ENCODE peak calls at places on chromosome 3, in five cellular contexts. U is endothelial cell of umbilical vein, S is GM12891, B is GM12878, J is sigmoid colon. E is an unnamed sample.

GRCh38 chr3:17629400-17629799 is 113.0 kb downstream of the TBC1D5 start:
- DNase-seq in U (no peak), S (no peak), B (no peak), J (no peak), E (no peak)

GRCh38 chr3:133928136-133928893 is 32.6 kb upstream of the RAB6B start:
- DNase-seq in U (no peak), S (no peak), B (no peak), J (no peak), E (no peak)

GRCh38 chr3:138033202-138033691 is 23.3 kb downstream of the CLDN18 start:
- DNase-seq in U (no peak), S (no peak), B (no peak), J (no peak), E (no peak)

GRCh38 chr3:194930439-194931204 is 244.9 kb downstream of the FAM43A start:
- DNase-seq in U (peak; percentile 99), S (no peak), B (no peak), J (no peak), E (no peak)

GRCh38 chr3:39249453-39250115 is 30.3 kb downstream of the CX3CR1 start:
- DNase-seq in U (no peak), S (no peak), B (no peak), J (no peak), E (no peak)

GRCh38 chr3:102235679-102236078 is 199.1 kb upstream of the ZPLD1 start:
- DNase-seq in U (no peak), S (no peak), B (no peak), J (no peak), E (no peak)

GRCh38 chr3:187714404-187714979 is 12.1 kb upstream of the RTP2 start:
- DNase-seq in U (peak; percentile 71), S (peak; percentile 47), B (no peak), J (peak; percentile 80), E (peak; percentile 79)

GRCh38 chr3:149186726-149187125 is 34.9 kb downstream of the CP start:
- DNase-seq in U (no peak), S (no peak), B (no peak), J (no peak), E (no peak)

GRCh38 chr3:10437272-10437994 is 68.0 kb downstream of the ATP2B2 start:
- DNase-seq in U (peak; percentile 53), S (peak; percentile 37), B (peak; percentile 48), J (no peak), E (no peak)

GRCh38 chr3:115903843-115904242 is 280.5 kb downstream of the GAP43 start:
- DNase-seq in U (no peak), S (no peak), B (no peak), J (no peak), E (no peak)

GRCh38 chr3:123344175-123344908 is 104.5 kb downstream of the ADCY5 start:
- DNase-seq in U (peak; percentile 6), S (no peak), B (no peak), J (peak; percentile 50), E (no peak)

GRCh38 chr3:122299872-122300460 is 25.1 kb upstream of the CSTA start:
- DNase-seq in U (peak; percentile 17), S (no peak), B (no peak), J (no peak), E (no peak)

GRCh38 chr3:3610581-3611298 is 188.5 kb upstream of the LRRN1 start:
- DNase-seq in U (no peak), S (no peak), B (no peak), J (no peak), E (no peak)

GRCh38 chr3:13634151-13634550 is 85.2 kb downstream of the FBLN2 start:
- DNase-seq in U (no peak), S (no peak), B (no peak), J (no peak), E (no peak)

GRCh38 chr3:190692256-190692655 is 170.2 kb downstream of the GMNC start:
- DNase-seq in U (no peak), S (no peak), B (no peak), J (no peak), E (no peak)

GRCh38 chr3:161014997-161015749 is 90.0 kb downstream of the B3GALNT1 start:
- DNase-seq in U (no peak), S (no peak), B (peak; percentile 9), J (no peak), E (no peak)
- TF ChIP-seq POLR2AphosphoS5 in U (no peak), S (no peak), B (no peak), J (no peak), E (no peak)

DNA sequence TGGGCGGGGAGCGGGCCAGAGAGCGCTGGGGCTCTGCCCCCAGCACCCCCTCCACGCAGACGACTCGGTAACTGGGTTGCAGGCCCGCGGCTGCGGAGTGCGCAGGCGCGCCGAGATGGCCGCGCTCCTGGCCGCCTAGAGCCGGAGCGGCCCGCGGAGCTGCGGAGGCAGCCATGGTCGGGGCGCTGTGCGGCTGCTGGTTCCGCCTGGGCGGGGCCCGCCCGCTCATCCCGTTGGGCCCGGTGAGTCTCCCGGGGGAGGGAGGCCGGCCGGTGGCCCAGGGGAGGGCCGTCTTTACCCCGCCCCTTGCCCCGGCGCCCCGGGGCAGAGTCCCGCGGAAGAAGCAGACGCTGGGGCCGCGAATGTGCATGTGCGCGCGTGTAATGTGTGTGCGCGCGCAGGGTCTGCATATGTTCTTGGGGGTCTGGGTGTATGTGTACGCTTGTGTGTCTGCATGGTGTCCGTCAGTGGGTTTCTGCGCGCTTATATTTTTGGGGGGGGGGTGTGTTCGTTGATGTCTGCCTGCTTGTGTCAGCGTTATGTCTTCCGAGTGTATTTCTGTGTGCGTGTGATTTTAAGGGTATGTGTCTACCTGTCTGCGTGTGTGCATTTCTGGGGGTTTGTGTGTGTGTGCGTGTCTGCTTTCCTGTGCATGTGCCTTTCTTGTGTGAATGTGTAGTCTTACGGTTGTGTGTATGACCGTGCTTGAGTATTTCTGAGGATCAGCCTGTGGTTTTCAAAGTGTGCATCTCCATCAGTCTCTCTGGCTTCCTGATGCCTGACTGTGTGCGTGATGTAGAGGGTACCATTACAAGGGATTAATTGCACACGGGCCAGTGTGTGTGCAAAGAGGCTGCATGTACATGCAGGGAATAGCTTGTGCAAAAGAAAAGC is at the start of gene ABHD14A:
- DNase-seq in U (peak; percentile 63), S (peak; percentile 93), B (no peak), J (peak; percentile 91), E (peak; percentile 59)
- TF ChIP-seq POLR2A in U (peak; percentile 87), S (no peak), B (peak; percentile 88), J (no peak), E (peak; percentile 74)

GRCh38 chr3:172980849-172981248 is 160.2 kb downstream of the SPATA16 start:
- DNase-seq in U (peak; percentile 9), S (no peak), B (no peak), J (no peak), E (no peak)

GRCh38 chr3:172973799-172974198 is 167.2 kb downstream of the SPATA16 start:
- DNase-seq in U (no peak), S (no peak), B (no peak), J (no peak), E (no peak)

GRCh38 chr3:172972717-172973116 is 168.3 kb downstream of the SPATA16 start:
- DNase-seq in U (no peak), S (no peak), B (no peak), J (no peak), E (no peak)

GRCh38 chr3:172974969-172975368 is 166.1 kb downstream of the SPATA16 start:
- DNase-seq in U (no peak), S (no peak), B (no peak), J (no peak), E (no peak)
- TF ChIP-seq POLR2AphosphoS5 in U (no peak), S (no peak), B (no peak), J (no peak), E (no peak)

GRCh38 chr3:120595788-120596115 is 384 bp upstream of the NDUFB4 start:
- DNase-seq in U (no peak), S (no peak), B (no peak), J (no peak), E (no peak)

GRCh38 chr3:120597445-120598049 is 1.4 kb downstream of the NDUFB4 start:
- DNase-seq in U (no peak), S (no peak), B (peak; percentile 25), J (no peak), E (no peak)

GRCh38 chr3:120596853-120597223 is 702 bp downstream of the NDUFB4 start:
- DNase-seq in U (no peak), S (no peak), B (no peak), J (no peak), E (no peak)

GRCh38 chr3:120599211-120599610 is 3.1 kb downstream of the NDUFB4 start:
- DNase-seq in U (no peak), S (no peak), B (no peak), J (no peak), E (no peak)

DNA sequence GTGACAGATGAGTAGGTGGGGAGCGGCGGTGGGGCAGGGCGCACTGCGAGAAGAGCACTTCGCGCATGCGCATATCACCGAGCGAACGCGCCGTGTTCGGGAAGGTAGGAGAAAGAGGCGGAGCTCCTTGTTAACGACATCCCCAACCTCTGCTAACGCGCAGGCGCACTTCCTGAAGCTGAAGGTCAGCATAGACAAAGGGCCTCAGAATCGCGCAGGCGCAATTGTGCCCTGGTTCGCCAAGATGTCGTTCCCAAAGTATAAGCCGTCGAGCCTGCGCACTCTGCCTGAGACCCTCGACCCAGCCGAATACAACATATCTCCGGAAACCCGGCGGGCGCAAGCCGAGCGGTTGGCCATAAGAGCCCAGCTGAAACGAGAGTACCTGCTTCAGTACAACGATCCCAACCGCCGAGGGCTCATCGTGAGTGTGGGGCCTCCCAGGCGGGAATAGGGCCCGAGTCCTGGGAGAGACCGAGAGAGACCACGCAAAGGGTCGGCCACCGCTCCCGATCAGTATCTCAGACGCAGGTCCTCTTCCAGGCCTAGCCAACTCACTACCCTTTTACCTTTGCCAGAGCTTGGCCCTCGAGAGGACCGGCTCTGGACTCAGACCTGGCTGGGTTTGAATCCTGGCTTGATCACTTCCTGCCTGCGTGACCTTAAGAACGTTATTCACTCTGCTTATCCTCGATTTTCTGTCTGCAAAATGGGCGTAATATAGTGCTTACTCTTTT is at the start of gene NDUFB4:
- DNase-seq in U (peak; percentile 99), S (peak; percentile 78), B (peak; percentile 98), J (peak; percentile 99), E (peak; percentile 96)
- TF ChIP-seq POLR2A in U (peak; percentile 95), S (peak; percentile 85), B (peak; percentile 90), J (peak; percentile 86), E (peak; percentile 86)

GRCh38 chr3:196966526-196967401 is 1.9 kb downstream of the PIGZ start:
- DNase-seq in U (no peak), S (no peak), B (no peak), J (no peak), E (no peak)
- TF ChIP-seq POLR2AphosphoS5 in U (no peak), S (no peak), B (no peak), J (no peak), E (no peak)

GRCh38 chr3:183427206-183428139 is 946 bp downstream of the MCF2L2 start:
- DNase-seq in U (no peak), S (no peak), B (no peak), J (no peak), E (no peak)

GRCh38 chr3:183430325-183430957 is 2.0 kb upstream of the MCF2L2 start:
- DNase-seq in U (no peak), S (no peak), B (no peak), J (no peak), E (no peak)

GRCh38 chr3:183428140-183429023 is at the start of gene MCF2L2:
- DNase-seq in U (peak; percentile 36), S (peak; percentile 82), B (no peak), J (peak; percentile 83), E (peak; percentile 9)
- TF ChIP-seq POLR2A in U (no peak), S (no peak), B (peak; percentile 37), J (no peak), E (no peak)

E was measured in prostate gland.